ENCODE peak calls at places on chromosomes 11 and 22, in five cellular contexts. One of them, this sample, is unnamed.

GRCh38 chr22:30273196-30273595 is 6.5 kb upstream of the OSM start:
- DNase-seq in natural killer cell: no peak
- DNase-seq in C1 segment of cervical spinal cord: no peak
- DNase-seq in activated gamma-delta T cell treated with Interleukin-2 at 50 U/mL for 16 hours: no peak
- DNase-seq in NCI-H1092: no peak
- DNase-seq in this sample: no peak

GRCh38 chr11:78714539-78714938 is 139.9 kb upstream of the NARS2 start:
- DNase-seq in activated gamma-delta T cell treated with Interleukin-2 at 50 U/mL for 16 hours: no peak
- DNase-seq in natural killer cell: no peak
- DNase-seq in NCI-H1092: no peak
- DNase-seq in C1 segment of cervical spinal cord: no peak
- DNase-seq in this sample: peak

GRCh38 chr11:12321217-12321937 is 56.0 kb upstream of the PARVA start:
- DNase-seq in natural killer cell: no peak
- DNase-seq in activated gamma-delta T cell treated with Interleukin-2 at 50 U/mL for 16 hours: no peak
- DNase-seq in NCI-H1092: no peak
- DNase-seq in C1 segment of cervical spinal cord: no peak
- DNase-seq in this sample: no peak

GRCh38 chr22:26547426-26547825 is 35.2 kb upstream of the TFIP11 start:
- DNase-seq in natural killer cell: peak
- DNase-seq in activated gamma-delta T cell treated with Interleukin-2 at 50 U/mL for 16 hours: peak
- DNase-seq in C1 segment of cervical spinal cord: no peak
- DNase-seq in NCI-H1092: no peak
- DNase-seq in this sample: no peak

GRCh38 chr11:73345481-73346147 is 30.6 kb upstream of the RELT start:
- DNase-seq in C1 segment of cervical spinal cord: no peak
- DNase-seq in NCI-H1092: no peak
- DNase-seq in natural killer cell: no peak
- DNase-seq in activated gamma-delta T cell treated with Interleukin-2 at 50 U/mL for 16 hours: no peak
- DNase-seq in this sample: no peak

GRCh38 chr11:118922745-118923627 is 2.7 kb downstream of the BCL9L start:
- DNase-seq in C1 segment of cervical spinal cord: no peak
- DNase-seq in activated gamma-delta T cell treated with Interleukin-2 at 50 U/mL for 16 hours: no peak
- DNase-seq in NCI-H1092: no peak
- DNase-seq in natural killer cell: no peak
- DNase-seq in this sample: no peak

GRCh38 chr11:69497221-69497787 is 15.8 kb downstream of the LINC01488 start:
- DNase-seq in NCI-H1092: no peak
- DNase-seq in natural killer cell: no peak
- DNase-seq in activated gamma-delta T cell treated with Interleukin-2 at 50 U/mL for 16 hours: no peak
- DNase-seq in C1 segment of cervical spinal cord: peak
- DNase-seq in this sample: no peak

GRCh38 chr11:43819926-43820325 is 60.7 kb upstream of the ALKBH3 start:
- DNase-seq in activated gamma-delta T cell treated with Interleukin-2 at 50 U/mL for 16 hours: no peak
- DNase-seq in C1 segment of cervical spinal cord: no peak
- DNase-seq in natural killer cell: no peak
- DNase-seq in NCI-H1092: no peak
- DNase-seq in this sample: no peak

GRCh38 chr11:111514216-111515031 is at the start of gene HOATZ:
- DNase-seq in natural killer cell: no peak
- DNase-seq in C1 segment of cervical spinal cord: no peak
- DNase-seq in activated gamma-delta T cell treated with Interleukin-2 at 50 U/mL for 16 hours: no peak
- DNase-seq in NCI-H1092: no peak
- DNase-seq in this sample: peak

GRCh38 chr11:116548286-116548685 is 224.5 kb downstream of the BUD13 start:
- DNase-seq in NCI-H1092: no peak
- DNase-seq in C1 segment of cervical spinal cord: no peak
- DNase-seq in activated gamma-delta T cell treated with Interleukin-2 at 50 U/mL for 16 hours: no peak
- DNase-seq in natural killer cell: no peak
- DNase-seq in this sample: no peak

GRCh38 chr22:48306284-48306683 is 1521.4 kb downstream of the BRD1 start:
- DNase-seq in activated gamma-delta T cell treated with Interleukin-2 at 50 U/mL for 16 hours: no peak
- DNase-seq in NCI-H1092: no peak
- DNase-seq in C1 segment of cervical spinal cord: no peak
- DNase-seq in natural killer cell: no peak
- DNase-seq in this sample: no peak

GRCh38 chr22:39384750-39385480 is 14.7 kb upstream of the TAB1 start:
- DNase-seq in C1 segment of cervical spinal cord: no peak
- DNase-seq in natural killer cell: no peak
- DNase-seq in activated gamma-delta T cell treated with Interleukin-2 at 50 U/mL for 16 hours: no peak
- DNase-seq in NCI-H1092: peak
- DNase-seq in this sample: peak

GRCh38 chr11:72634472-72635095 is 39.6 kb downstream of the PDE2A start:
- DNase-seq in natural killer cell: no peak
- DNase-seq in C1 segment of cervical spinal cord: no peak
- DNase-seq in NCI-H1092: no peak
- DNase-seq in activated gamma-delta T cell treated with Interleukin-2 at 50 U/mL for 16 hours: no peak
- DNase-seq in this sample: no peak

GRCh38 chr11:32428665-32429293 is 6.6 kb downstream of the WT1 start:
- DNase-seq in natural killer cell: no peak
- DNase-seq in activated gamma-delta T cell treated with Interleukin-2 at 50 U/mL for 16 hours: no peak
- DNase-seq in C1 segment of cervical spinal cord: no peak
- DNase-seq in NCI-H1092: no peak
- DNase-seq in this sample: no peak

GRCh38 chr11:106091480-106092123 is 14.1 kb downstream of the AASDHPPT start:
- DNase-seq in C1 segment of cervical spinal cord: no peak
- DNase-seq in NCI-H1092: no peak
- DNase-seq in natural killer cell: no peak
- DNase-seq in activated gamma-delta T cell treated with Interleukin-2 at 50 U/mL for 16 hours: no peak
- DNase-seq in this sample: no peak

GRCh38 chr11:3939211-3939610 is 83.7 kb downstream of the STIM1 start:
- DNase-seq in C1 segment of cervical spinal cord: no peak
- DNase-seq in natural killer cell: no peak
- DNase-seq in NCI-H1092: no peak
- DNase-seq in activated gamma-delta T cell treated with Interleukin-2 at 50 U/mL for 16 hours: no peak
- DNase-seq in this sample: no peak

GRCh38 chr22:39244496-39245129 is at the start of gene PDGFB:
- DNase-seq in activated gamma-delta T cell treated with Interleukin-2 at 50 U/mL for 16 hours: no peak
- DNase-seq in C1 segment of cervical spinal cord: no peak
- DNase-seq in NCI-H1092: no peak
- DNase-seq in natural killer cell: no peak
- DNase-seq in this sample: no peak

GRCh38 chr11:95404370-95404769 is 173.4 kb upstream of the SESN3 start:
- DNase-seq in natural killer cell: no peak
- DNase-seq in C1 segment of cervical spinal cord: no peak
- DNase-seq in activated gamma-delta T cell treated with Interleukin-2 at 50 U/mL for 16 hours: no peak
- DNase-seq in NCI-H1092: no peak
- DNase-seq in this sample: no peak

GRCh38 chr22:38465673-38466490 is 2.0 kb upstream of the KDELR3 start:
- DNase-seq in activated gamma-delta T cell treated with Interleukin-2 at 50 U/mL for 16 hours: no peak
- DNase-seq in C1 segment of cervical spinal cord: no peak
- DNase-seq in natural killer cell: no peak
- DNase-seq in NCI-H1092: no peak
- DNase-seq in this sample: no peak

GRCh38 chr11:35725880-35726279 is 63.3 kb downstream of the TRIM44 start:
- DNase-seq in NCI-H1092: no peak
- DNase-seq in C1 segment of cervical spinal cord: no peak
- DNase-seq in natural killer cell: no peak
- DNase-seq in activated gamma-delta T cell treated with Interleukin-2 at 50 U/mL for 16 hours: no peak
- DNase-seq in this sample: no peak

GRCh38 chr22:30221121-30221992 is 25.2 kb downstream of the LIF start:
- DNase-seq in NCI-H1092: no peak
- DNase-seq in activated gamma-delta T cell treated with Interleukin-2 at 50 U/mL for 16 hours: peak
- DNase-seq in natural killer cell: peak
- DNase-seq in C1 segment of cervical spinal cord: no peak
- DNase-seq in this sample: no peak

GRCh38 chr11:23696712-23697111 is 800.1 kb upstream of the LUZP2 start:
- DNase-seq in natural killer cell: no peak
- DNase-seq in NCI-H1092: no peak
- DNase-seq in C1 segment of cervical spinal cord: no peak
- DNase-seq in activated gamma-delta T cell treated with Interleukin-2 at 50 U/mL for 16 hours: no peak
- DNase-seq in this sample: no peak

GRCh38 chr11:76824083-76824939 is 36.4 kb upstream of the ACER3 start:
- DNase-seq in C1 segment of cervical spinal cord: no peak
- DNase-seq in activated gamma-delta T cell treated with Interleukin-2 at 50 U/mL for 16 hours: no peak
- DNase-seq in NCI-H1092: no peak
- DNase-seq in natural killer cell: no peak
- DNase-seq in this sample: no peak

GRCh38 chr11:120194166-120194565 is 16.7 kb upstream of the OAF start:
- DNase-seq in activated gamma-delta T cell treated with Interleukin-2 at 50 U/mL for 16 hours: no peak
- DNase-seq in C1 segment of cervical spinal cord: no peak
- DNase-seq in natural killer cell: no peak
- DNase-seq in NCI-H1092: no peak
- DNase-seq in this sample: no peak

GRCh38 chr11:28730336-28730735 is 622.1 kb downstream of the METTL15 start:
- DNase-seq in activated gamma-delta T cell treated with Interleukin-2 at 50 U/mL for 16 hours: no peak
- DNase-seq in NCI-H1092: no peak
- DNase-seq in natural killer cell: no peak
- DNase-seq in C1 segment of cervical spinal cord: no peak
- DNase-seq in this sample: no peak

GRCh38 chr11:122036022-122036421 is 80.0 kb downstream of the BLID start:
- DNase-seq in C1 segment of cervical spinal cord: no peak
- DNase-seq in NCI-H1092: no peak
- DNase-seq in activated gamma-delta T cell treated with Interleukin-2 at 50 U/mL for 16 hours: no peak
- DNase-seq in natural killer cell: no peak
- DNase-seq in this sample: no peak